ENCODE peak calls at places on chromosomes 7 and 10, in eight cellular contexts. F, W, U, Z, I, R, L and Y are unnamed samples.

GRCh38 chr7:45071528-45071927 is 17.2 kb downstream of the NACAD start:
- DNase-seq in F (no peak), I (no peak), W (no peak), Z (no peak), U (peak), R (no peak), L (no peak), Y (no peak)

GRCh38 chr7:35722054-35722849 is 27.3 kb upstream of the HERPUD2 start:
- DNase-seq in I (peak), F (peak), W (no peak), R (no peak), L (no peak), Z (no peak), U (no peak), Y (no peak)

GRCh38 chr7:13604178-13604577 is 385.3 kb downstream of the ETV1 start:
- DNase-seq in W (no peak), R (no peak), I (no peak), F (no peak), Z (no peak), U (no peak), L (no peak), Y (no peak)

GRCh38 chr7:45293295-45293942 is 135.8 kb downstream of the RAMP3 start:
- DNase-seq in R (no peak), F (no peak), Z (no peak), W (no peak), I (no peak), U (no peak), L (no peak), Y (no peak)

GRCh38 chr7:50660040-50660829 is 95.0 kb upstream of the DDC start:
- DNase-seq in U (no peak), Z (no peak), R (no peak), F (no peak), W (no peak), I (peak), L (peak), Y (no peak)

GRCh38 chr10:24417053-24417452 is 208.1 kb downstream of the KIAA1217 start:
- DNase-seq in R (no peak), Z (no peak), I (no peak), L (no peak), W (no peak), F (no peak), U (peak), Y (no peak)

GRCh38 chr10:46255696-46256355 is 31.0 kb upstream of the ANTXRL start:
- DNase-seq in U (peak), I (peak), L (peak), F (peak), R (peak), Z (peak), W (peak), Y (peak)

GRCh38 chr7:120184866-120185265 is 88.1 kb upstream of the KCND2 start:
- DNase-seq in F (no peak), R (no peak), Z (peak), U (peak), L (no peak), W (peak), I (no peak), Y (no peak)

GRCh38 chr7:44473295-44473694 is 17.2 kb downstream of the NUDCD3 start:
- DNase-seq in U (peak), F (peak), L (no peak), W (no peak), Z (peak), R (no peak), I (no peak), Y (no peak)

GRCh38 chr10:129094813-129095212 is 372.2 kb upstream of the MGMT start:
- DNase-seq in L (no peak), Z (no peak), I (no peak), R (no peak), F (no peak), U (no peak), W (no peak), Y (no peak)

GRCh38 chr7:17854297-17855047 is 85.8 kb downstream of the SNX13 start:
- DNase-seq in F (no peak), U (no peak), L (no peak), I (no peak), W (no peak), R (no peak), Z (peak), Y (no peak)

GRCh38 chr10:133445268-133445732 is 8.4 kb upstream of the SCART1 start:
- DNase-seq in F (no peak), U (no peak), R (peak), W (no peak), I (no peak), Z (no peak), L (no peak), Y (peak)

GRCh38 chr10:124559372-124560132 is 97.9 kb downstream of the LHPP start:
- DNase-seq in F (no peak), L (no peak), W (peak), R (no peak), Z (no peak), U (no peak), I (no peak), Y (no peak)

GRCh38 chr10:89710748-89711147 is 9.4 kb downstream of the KIF20B start:
- DNase-seq in W (no peak), F (no peak), I (no peak), R (no peak), Z (no peak), L (no peak), U (no peak), Y (no peak)

GRCh38 chr7:31814187-31814586 is 127.2 kb downstream of the PPP1R17 start:
- DNase-seq in F (no peak), I (no peak), Z (peak), U (peak), R (no peak), W (no peak), L (no peak), Y (no peak)

GRCh38 chr7:25259487-25260243 is 31.4 kb upstream of the NPVF start:
- DNase-seq in W (peak), I (peak), Z (peak), L (peak), F (peak), R (peak), U (peak), Y (peak)

GRCh38 chr7:97006146-97006950 is 995 bp downstream of the DLX6 start:
- DNase-seq in W (no peak), R (no peak), U (peak), F (peak), I (no peak), L (no peak), Z (no peak), Y (peak)

GRCh38 chr7:108805808-108806397 is 236.2 kb downstream of the DNAJB9 start:
- DNase-seq in U (peak), Z (peak), I (peak), R (no peak), F (peak), W (no peak), L (no peak), Y (peak)

GRCh38 chr10:62681211-62681940 is 123.1 kb upstream of the ADO start:
- DNase-seq in U (peak), I (peak), W (no peak), F (no peak), Z (peak), R (no peak), L (peak), Y (peak)

GRCh38 chr7:30697716-30698460 is 15.6 kb upstream of the CRHR2 start:
- DNase-seq in U (no peak), F (peak), I (no peak), Z (no peak), W (no peak), L (no peak), R (no peak), Y (no peak)

GRCh38 chr10:33193867-33194521 is 140.5 kb downstream of the NRP1 start:
- DNase-seq in L (no peak), Z (peak), U (peak), I (no peak), F (peak), R (no peak), W (no peak), Y (no peak)

GRCh38 chr10:93821051-93821772 is 63.5 kb downstream of the LGI1 start:
- DNase-seq in I (peak), W (no peak), R (no peak), Z (peak), U (peak), L (no peak), F (peak), Y (no peak)

GRCh38 chr10:126331101-126331500 is 57.2 kb downstream of the ADAM12 start:
- DNase-seq in L (no peak), Z (no peak), U (peak), I (no peak), W (no peak), F (no peak), R (no peak), Y (no peak)

GRCh38 chr10:27805215-27805614 is 59.6 kb upstream of the MKX start:
- DNase-seq in U (no peak), F (no peak), Z (no peak), R (no peak), I (no peak), L (no peak), W (no peak), Y (no peak)

GRCh38 chr10:85319150-85319549 is 990.8 kb downstream of the CCSER2 start:
- DNase-seq in I (no peak), F (no peak), L (no peak), Z (no peak), R (no peak), W (no peak), U (peak), Y (no peak)

GRCh38 chr10:100735345-100736143 is 9.8 kb upstream of the PAX2 start:
- DNase-seq in Z (no peak), L (no peak), F (no peak), W (no peak), U (no peak), R (no peak), I (no peak), Y (no peak)

GRCh38 chr10:59090804-59091203 is 85.6 kb upstream of the PHYHIPL start:
- DNase-seq in L (no peak), Z (no peak), W (no peak), I (no peak), U (no peak), R (no peak), F (no peak), Y (no peak)

GRCh38 chr10:73641272-73642060 is at the start of gene MYOZ1:
- DNase-seq in I (no peak), U (no peak), F (peak), Z (no peak), W (peak), L (no peak), R (no peak), Y (peak)

GRCh38 chr10:26437637-26438461 is at the start of gene APBB1IP:
- DNase-seq in R (no peak), F (peak), Z (peak), U (peak), W (peak), L (peak), I (peak), Y (peak)

GRCh38 chr10:7664707-7665106 is 2.1 kb downstream of the ITIH5 start:
- DNase-seq in I (no peak), L (no peak), U (no peak), F (no peak), Z (no peak), R (no peak), W (no peak), Y (no peak)

GRCh38 chr10:6300106-6300783 is 97.5 kb downstream of the PFKFB3 start:
- DNase-seq in L (peak), W (no peak), I (peak), R (no peak), F (peak), Z (peak), U (peak), Y (peak)

GRCh38 chr7:30365626-30366025 is 81.2 kb downstream of the ZNRF2 start:
- DNase-seq in Z (no peak), L (no peak), U (no peak), R (no peak), I (no peak), F (no peak), W (no peak), Y (no peak)

GRCh38 chr7:5997210-5997808 is 11.5 kb downstream of the PMS2 start:
- DNase-seq in U (peak), L (peak), W (no peak), R (no peak), F (peak), I (peak), Z (peak), Y (peak)

GRCh38 chr7:103937680-103938079 is 51.8 kb downstream of the RELN start:
- DNase-seq in U (no peak), F (no peak), W (no peak), R (no peak), Z (no peak), L (no peak), I (no peak), Y (no peak)

GRCh38 chr10:79384773-79385391 is 37.6 kb downstream of the PPIF start:
- DNase-seq in R (no peak), I (no peak), W (no peak), F (no peak), L (no peak), U (no peak), Z (no peak), Y (peak)

GRCh38 chr10:103154464-103155299 is 38.4 kb downstream of the NT5C2 start:
- DNase-seq in W (no peak), R (no peak), U (peak), L (no peak), Z (no peak), I (no peak), F (peak), Y (no peak)

GRCh38 chr7:120272261-120272895 is 597 bp upstream of the KCND2 start:
- DNase-seq in F (peak), I (peak), R (no peak), U (peak), W (no peak), L (no peak), Z (peak), Y (peak)

GRCh38 chr10:120948889-120949382 is 97.8 kb downstream of the WDR11 start:
- DNase-seq in I (peak), U (peak), Z (peak), W (peak), L (peak), F (peak), R (no peak), Y (peak)
- TF ChIP-seq CTCF in I (peak), U (peak), Z (peak), W (peak), L (peak), F (peak), R (peak), Y (peak)

GRCh38 chr7:102447311-102447710 is 13.9 kb downstream of the ORAI2 start:
- DNase-seq in R (no peak), W (no peak), U (no peak), L (no peak), Z (no peak), F (no peak), I (no peak), Y (no peak)

GRCh38 chr7:102449136-102449535 is 15.5 kb downstream of the ALKBH4 start:
- DNase-seq in R (no peak), U (no peak), W (no peak), I (no peak), L (no peak), F (no peak), Z (no peak), Y (no peak)

GRCh38 chr7:102452451-102452850 is 12.2 kb downstream of the ALKBH4 start:
- DNase-seq in U (no peak), I (no peak), R (no peak), F (no peak), L (no peak), Z (no peak), W (no peak), Y (no peak)

GRCh38 chr7:102451371-102452054 is 13.2 kb downstream of the ALKBH4 start:
- DNase-seq in R (no peak), F (peak), W (no peak), Z (no peak), I (peak), U (peak), L (no peak), Y (no peak)

DNA sequence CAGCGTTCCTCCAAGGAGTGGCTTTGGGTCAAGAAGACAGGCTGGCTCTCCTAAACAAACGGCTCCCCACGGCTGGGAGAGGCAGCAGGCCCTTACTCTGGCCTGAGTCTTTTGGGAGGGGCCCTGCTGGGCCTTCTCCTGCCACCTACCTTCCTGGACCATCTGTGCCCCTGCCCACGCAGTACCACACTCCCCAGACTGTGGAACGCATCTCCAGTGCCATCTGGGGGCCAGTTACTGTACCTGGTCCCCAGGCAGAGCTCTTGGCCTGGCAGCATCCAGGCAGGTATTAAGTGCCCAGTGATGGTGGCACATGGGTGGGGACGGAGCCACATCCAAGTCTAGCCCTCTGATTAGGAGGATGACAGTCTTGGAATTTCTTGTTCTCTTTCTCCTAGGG is 14.4 kb downstream of the ALKBH4 start:
- DNase-seq in Z (no peak), I (peak), F (no peak), U (no peak), L (peak), R (no peak), W (no peak), Y (no peak)
- TF ChIP-seq CTCF in Z (peak), I (peak), F (no peak), U (peak), L (peak), R (no peak), W (peak), Y (peak)

GRCh38 chr7:76257973-76258372 is 44.5 kb upstream of the HSPB1 start:
- DNase-seq in Z (no peak), L (no peak), I (no peak), F (no peak), W (no peak), U (no peak), R (no peak), Y (no peak)
- TF ChIP-seq CTCF in Z (no peak), L (no peak), I (no peak), F (no peak), W (no peak), U (no peak), R (no peak), Y (no peak)

DNA sequence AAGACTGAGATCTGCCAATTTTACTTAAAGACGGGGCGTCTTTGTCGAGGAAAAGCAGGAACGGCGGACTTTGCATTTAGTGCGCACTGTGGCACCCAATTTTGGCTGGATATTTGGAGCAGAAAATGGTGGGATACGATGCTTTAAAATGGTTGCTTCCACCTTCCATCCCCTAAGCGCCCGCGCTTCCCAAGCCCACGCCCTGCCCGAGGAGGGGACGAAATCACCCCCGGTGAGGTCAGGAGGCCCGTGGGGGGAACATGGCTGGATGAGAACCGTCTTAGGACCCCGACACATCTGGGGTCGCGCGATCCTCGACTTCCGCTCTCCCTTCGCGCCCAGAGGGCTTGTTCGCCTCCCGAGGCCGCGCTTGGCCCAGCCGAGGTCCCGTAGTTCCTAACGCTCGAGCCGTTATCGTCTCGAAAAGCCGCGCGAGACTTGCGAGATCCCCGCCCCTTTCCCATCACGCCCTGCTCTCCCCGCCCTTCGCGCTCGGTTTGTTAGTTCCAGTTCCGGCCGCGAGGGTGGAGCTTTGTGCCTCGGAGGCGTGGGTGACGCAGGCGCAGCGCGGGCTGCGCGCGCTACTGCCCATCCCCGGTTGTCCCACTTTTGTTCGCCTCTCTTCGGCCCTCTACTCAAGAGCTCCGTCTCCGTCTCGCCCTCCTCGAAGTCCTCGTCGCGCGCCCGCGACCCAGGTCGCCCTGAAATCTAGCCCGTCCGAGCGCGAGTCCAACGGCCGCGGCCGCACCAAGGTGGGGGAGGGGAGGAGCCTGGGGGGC is at the start of gene SRRT:
- DNase-seq in W (peak), I (peak), F (peak), U (peak), Z (peak), R (peak), L (peak), Y (peak)
- TF ChIP-seq CTCF in W (peak), I (no peak), F (peak), U (peak), Z (peak), R (peak), L (no peak), Y (no peak)

DNA sequence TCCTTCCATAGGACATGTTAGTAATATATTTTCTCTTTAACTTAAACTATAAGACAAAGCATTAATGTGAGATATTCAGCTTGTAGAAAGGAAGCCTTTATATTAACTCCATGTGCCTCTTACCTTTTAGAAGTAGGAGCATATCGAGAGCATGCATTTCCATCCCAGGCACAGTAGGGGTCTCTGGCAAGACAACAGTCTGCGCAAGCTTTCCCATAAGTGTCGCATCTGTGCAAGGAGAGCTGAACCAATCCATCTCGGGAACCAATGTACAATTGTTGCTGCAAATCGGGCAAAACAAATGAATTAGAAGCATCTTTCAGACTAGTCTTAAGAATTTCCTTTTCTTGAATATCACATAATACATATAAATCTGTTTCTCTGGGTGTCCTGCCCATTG is 171.9 kb downstream of the SEMA3D start:
- DNase-seq in I (no peak), R (no peak), U (no peak), F (no peak), W (no peak), Z (no peak), L (no peak), Y (no peak)
- TF ChIP-seq CTCF in I (no peak), R (no peak), U (no peak), F (peak), W (no peak), Z (no peak), L (no peak), Y (no peak)

GRCh38 chr7:37514520-37514919 is 65.9 kb upstream of the ELMO1 start:
- DNase-seq in L (no peak), Z (no peak), F (no peak), R (no peak), W (no peak), I (no peak), U (no peak), Y (no peak)

GRCh38 chr7:37511852-37512377 is 63.3 kb upstream of the ELMO1 start:
- DNase-seq in L (no peak), F (no peak), Z (no peak), I (no peak), U (no peak), W (no peak), R (no peak), Y (no peak)

GRCh38 chr7:37508063-37508462 is 59.4 kb upstream of the ELMO1 start:
- DNase-seq in F (no peak), I (no peak), R (no peak), U (no peak), W (no peak), Z (no peak), L (no peak), Y (no peak)

GRCh38 chr7:37505750-37506353 is 57.2 kb upstream of the ELMO1 start:
- DNase-seq in F (no peak), W (no peak), R (no peak), Z (no peak), I (no peak), L (no peak), U (no peak), Y (no peak)

DNA sequence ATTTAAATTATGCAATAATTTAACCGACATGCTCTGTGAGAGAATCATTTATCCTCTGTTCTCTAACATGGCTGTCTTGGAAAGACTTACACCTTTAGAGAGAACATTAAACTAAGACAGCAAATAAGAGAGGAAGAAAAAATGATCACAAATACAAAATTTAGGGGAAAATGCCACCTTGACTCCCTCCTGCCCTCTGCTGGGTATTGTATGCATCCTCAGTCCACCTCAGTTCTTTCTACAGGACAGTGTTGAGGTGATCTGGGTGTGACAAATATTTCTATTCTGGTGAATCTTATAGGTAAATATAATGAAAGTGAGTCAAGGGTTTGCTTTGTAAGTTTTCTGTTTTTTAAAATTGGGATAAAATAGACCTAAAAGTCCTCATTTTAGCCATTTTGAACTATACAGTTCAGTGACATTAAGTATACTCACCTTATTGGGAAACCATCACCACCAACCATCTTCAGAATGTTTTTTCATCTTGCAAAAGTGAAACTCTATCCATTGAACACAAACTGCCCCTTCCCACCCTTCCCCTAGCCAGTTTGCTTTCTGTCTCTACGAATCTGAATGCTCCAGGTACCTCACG is 61.5 kb upstream of the ELMO1 start:
- DNase-seq in I (peak), W (no peak), R (no peak), U (peak), Z (peak), F (no peak), L (no peak), Y (peak)
- TF ChIP-seq CTCF in I (peak), W (peak), R (peak), U (peak), Z (peak), F (peak), L (peak), Y (peak)